ENCODE peak calls at places on chromosomes 4 and X, in ten cellular contexts. S is GM06990; H is WERI-Rb-1; M is IMR-90; V is H54; I is mucosa of descending colon; O is amygdala; P is dermis microvascular lymphatic vessel endothelial cell; B is GM18507; Q is stimulated activated CD8-positive, alpha-beta memory T cell treated with anti-CD3 and anti-CD28 coated beads, Interleukin-12 subunit alpha, Interleukin-12 subunit beta, amount 100 ng/mL, for 4 hours. G is an unnamed sample.

GRCh38 chrX:87310780-87311179 is 206.8 kb upstream of the KLHL4 start:
- DNase-seq in P (no peak), M (no peak), H (no peak), I (no peak), O (no peak), S (no peak), B (no peak), V (no peak), Q (no peak), G (no peak)

GRCh38 chrX:644304-645023 is 13.9 kb downstream of the SHOX start:
- DNase-seq in S (no peak), Q (no peak), B (no peak), O (no peak), H (no peak), M (no peak), V (no peak), I (no peak), P (no peak), G (no peak)

GRCh38 chr4:173181769-173182374 is 13.3 kb downstream of the GALNT7 start:
- DNase-seq in S (no peak), H (no peak), Q (no peak), B (no peak), P (no peak), I (no peak), O (no peak), M (peak; percentile 80), V (no peak), G (peak; percentile 40)

GRCh38 chr4:2849267-2850140 is 5.9 kb downstream of the ADD1 start:
- DNase-seq in P (no peak), M (no peak), V (no peak), H (no peak), O (no peak), S (no peak), Q (no peak), I (no peak), B (no peak), G (no peak)

GRCh38 chrX:34562006-34562405 is 95.1 kb downstream of the TMEM47 start:
- DNase-seq in Q (no peak), O (no peak), M (no peak), B (no peak), I (no peak), H (no peak), P (no peak), S (no peak), V (no peak), G (no peak)

GRCh38 chr4:148092316-148093014 is 349.7 kb downstream of the NR3C2 start:
- DNase-seq in H (no peak), Q (no peak), M (peak; percentile 21), P (no peak), S (no peak), I (no peak), O (no peak), B (no peak), V (no peak), G (peak; percentile 14)

GRCh38 chr4:184416913-184417734 is 57.2 kb downstream of the IRF2 start:
- DNase-seq in I (no peak), S (no peak), V (peak; percentile 6), P (no peak), H (no peak), Q (no peak), M (peak; percentile 14), B (peak; percentile 47), O (no peak), G (peak; percentile 62)

GRCh38 chr4:40418430-40419230 is 83.5 kb downstream of the CHRNA9 start:
- DNase-seq in H (no peak), P (no peak), B (no peak), I (no peak), S (no peak), Q (no peak), O (no peak), V (no peak), M (no peak), G (no peak)

GRCh38 chrX:111151764-111152163 is 55.8 kb downstream of the PAK3 start:
- DNase-seq in Q (no peak), B (no peak), P (no peak), M (no peak), O (no peak), S (no peak), V (no peak), H (no peak), I (no peak), G (no peak)

GRCh38 chrX:132956421-132957210 is 1.8 kb downstream of the HS6ST2 start:
- DNase-seq in M (no peak), V (no peak), H (no peak), P (no peak), O (no peak), Q (no peak), B (no peak), S (peak; percentile 6), I (peak; percentile 46), G (no peak)

GRCh38 chrX:124343016-124343415 is 3.3 kb upstream of the SH2D1A start:
- DNase-seq in Q (no peak), M (no peak), S (no peak), V (no peak), B (no peak), H (no peak), P (no peak), I (no peak), O (no peak), G (no peak)

GRCh38 chrX:73943900-73944581 is 359.9 kb upstream of the ZCCHC13 start:
- DNase-seq in S (peak; percentile 92), H (peak; percentile 91), M (peak; percentile 91), P (peak; percentile 86), I (peak; percentile 95), V (peak; percentile 60), Q (peak; percentile 82), O (peak; percentile 81), B (peak; percentile 59), G (peak; percentile 91)

GRCh38 chr4:115213705-115214104 is 100.3 kb upstream of the NDST4 start:
- DNase-seq in B (no peak), M (no peak), P (no peak), O (no peak), V (no peak), H (no peak), Q (no peak), I (no peak), S (no peak), G (no peak)

GRCh38 chr4:145099653-145100052 is 1.5 kb downstream of the ABCE1 start:
- DNase-seq in H (no peak), V (no peak), O (no peak), B (no peak), I (no peak), M (peak; percentile 5), P (no peak), Q (no peak), S (peak; percentile 10), G (no peak)

GRCh38 chrX:2342878-2343277 is 157.9 kb downstream of the DHRSX start:
- DNase-seq in P (no peak), V (no peak), M (peak; percentile 86), S (no peak), B (no peak), I (no peak), Q (no peak), O (no peak), H (no peak), G (peak; percentile 69)

GRCh38 chr4:111268769-111269414 is 646.0 kb upstream of the PITX2 start:
- DNase-seq in H (no peak), P (no peak), Q (no peak), V (no peak), B (no peak), S (peak; percentile 49), M (peak; percentile 49), I (no peak), O (no peak), G (peak; percentile 2)

GRCh38 chr4:26279446-26279845 is 41.4 kb upstream of the RBPJ start:
- DNase-seq in S (no peak), M (no peak), P (no peak), V (no peak), O (no peak), I (no peak), H (no peak), B (no peak), Q (no peak), G (no peak)

GRCh38 chr4:30722092-30722915 is 2.1 kb downstream of the PCDH7 start:
- DNase-seq in M (no peak), H (no peak), B (no peak), I (peak; percentile 49), O (no peak), V (no peak), Q (no peak), P (no peak), S (peak; percentile 4), G (no peak)

GRCh38 chr4:149914521-149915115 is 99.0 kb upstream of the IQCM start:
- DNase-seq in M (peak; percentile 68), Q (no peak), I (no peak), B (peak; percentile 2), H (peak; percentile 76), P (peak; percentile 17), O (no peak), S (no peak), V (peak; percentile 3), G (peak; percentile 41)

GRCh38 chrX:78979789-78980464 is 34.7 kb downstream of the P2RY10 start:
- DNase-seq in I (no peak), O (no peak), B (no peak), P (no peak), H (no peak), Q (no peak), V (no peak), M (no peak), S (peak; percentile 52), G (peak; percentile 1)

GRCh38 chrX:71095971-71096701 is 485 bp downstream of the FOXO4 start:
- DNase-seq in Q (no peak), B (no peak), V (peak; percentile 34), I (no peak), S (no peak), M (peak; percentile 30), P (no peak), O (no peak), H (no peak), G (peak; percentile 74)

GRCh38 chr4:41747230-41748055 is 1.1 kb downstream of the PHOX2B start:
- DNase-seq in H (no peak), P (no peak), S (no peak), I (no peak), Q (no peak), M (no peak), O (no peak), B (no peak), V (no peak), G (no peak)

GRCh38 chrX:136191171-136191570 is 43.8 kb downstream of the FHL1 start:
- DNase-seq in I (no peak), H (no peak), B (no peak), Q (no peak), M (no peak), O (no peak), S (no peak), V (no peak), P (peak; percentile 84), G (no peak)

GRCh38 chr4:183855651-183856190 is 49.4 kb upstream of the STOX2 start:
- DNase-seq in M (no peak), O (no peak), P (no peak), H (no peak), V (no peak), B (no peak), S (no peak), Q (no peak), I (no peak), G (no peak)

GRCh38 chrX:40094041-40094899 is 3.5 kb downstream of the BCOR start:
- DNase-seq in I (peak; percentile 74), H (peak; percentile 69), M (peak; percentile 55), V (no peak), P (no peak), O (no peak), S (no peak), Q (no peak), B (no peak), G (no peak)

GRCh38 chrX:139932077-139932900 is 564 bp downstream of the ATP11C start:
- DNase-seq in B (no peak), I (peak; percentile 74), S (peak; percentile 61), V (peak; percentile 22), M (peak; percentile 26), H (peak; percentile 18), Q (peak; percentile 35), O (no peak), P (no peak), G (peak; percentile 31)

GRCh38 chr4:81562093-81562492 is 90.4 kb upstream of the RASGEF1B start:
- DNase-seq in Q (no peak), V (no peak), H (no peak), B (peak; percentile 2), S (peak; percentile 77), O (no peak), I (no peak), P (no peak), M (no peak), G (no peak)

GRCh38 chrX:70476934-70477733 is 32.5 kb downstream of the DLG3 start:
- DNase-seq in V (peak; percentile 26), H (peak; percentile 79), S (no peak), O (no peak), I (peak; percentile 77), Q (no peak), M (peak; percentile 69), P (no peak), B (no peak), G (peak; percentile 36)